ENCODE peak calls at places on chromosomes 3 and 15, in seven cellular contexts. M is ovary, F is left ventricle myocardium inferior, L is EL, Q is posterior cingulate gyrus, T is dorsolateral prefrontal cortex, H is NCI-H1105. P is an unnamed sample.

GRCh38 chr3:71858493-71859127 is 73.7 kb upstream of the PROK2 start:
- DNase-seq in M (no peak), F (no peak), L (no peak), Q (no peak), T (no peak), H (no peak), P (no peak)

GRCh38 chr15:80934761-80935221 is 54.8 kb downstream of the MESD start:
- DNase-seq in M (no peak), F (no peak), L (peak; percentile 90), Q (no peak), T (no peak), H (no peak), P (no peak)

GRCh38 chr3:43180027-43180426 is 74.1 kb upstream of the POMGNT2 start:
- DNase-seq in M (no peak), F (no peak), L (peak; percentile 93), Q (no peak), T (no peak), H (no peak), P (no peak)

GRCh38 chr3:179304605-179305004 is 18.2 kb upstream of the ZNF639 start:
- DNase-seq in M (no peak), F (no peak), L (peak; percentile 19), Q (no peak), T (no peak), H (no peak), P (no peak)

GRCh38 chr3:27080126-27080525 is 289.1 kb downstream of the NEK10 start:
- DNase-seq in M (no peak), F (no peak), L (peak; percentile 39), Q (no peak), T (no peak), H (no peak), P (no peak)

GRCh38 chr3:115806501-115806900 is 183.2 kb downstream of the GAP43 start:
- DNase-seq in M (no peak), F (no peak), L (peak; percentile 57), Q (no peak), T (no peak), H (no peak), P (no peak)

GRCh38 chr3:152402698-152403456 is 134.1 kb downstream of the MBNL1 start:
- DNase-seq in M (no peak), F (no peak), L (no peak), Q (no peak), T (no peak), H (no peak), P (no peak)

GRCh38 chr3:133944641-133945441 is 49.2 kb upstream of the RAB6B start:
- DNase-seq in M (no peak), F (peak; percentile 25), L (peak; percentile 84), Q (peak; percentile 70), T (peak; percentile 35), H (no peak), P (no peak)

GRCh38 chr3:171172070-171172469 is 145.6 kb upstream of the SLC2A2 start:
- DNase-seq in M (no peak), F (no peak), L (no peak), Q (no peak), T (no peak), H (no peak), P (no peak)

GRCh38 chr3:74546426-74546825 is 68.0 kb downstream of the CNTN3 start:
- DNase-seq in M (no peak), F (no peak), L (peak; percentile 11), Q (no peak), T (no peak), H (no peak), P (no peak)

GRCh38 chr3:104437891-104438290 is 928.8 kb upstream of the ALCAM start:
- DNase-seq in M (no peak), F (no peak), L (peak; percentile 82), Q (no peak), T (peak; percentile 41), H (no peak), P (no peak)

GRCh38 chr3:185430375-185430774 is 67.4 kb downstream of the MAP3K13 start:
- DNase-seq in M (no peak), F (no peak), L (no peak), Q (no peak), T (no peak), H (no peak), P (no peak)

GRCh38 chr3:175187586-175187985 is 328.5 kb downstream of the NAALADL2 start:
- DNase-seq in M (no peak), F (no peak), L (no peak), Q (no peak), T (no peak), H (peak; percentile 89), P (no peak)

GRCh38 chr15:69482686-69483256 is 30.2 kb downstream of the RPLP1 start:
- DNase-seq in M (no peak), F (no peak), L (no peak), Q (no peak), T (no peak), H (no peak), P (no peak)

GRCh38 chr3:61669676-61670299 is 108.4 kb downstream of the PTPRG start:
- DNase-seq in M (no peak), F (peak; percentile 34), L (no peak), Q (no peak), T (no peak), H (no peak), P (peak; percentile 56)

GRCh38 chr3:10108091-10108490 is at the start of gene FANCD2OS:
- DNase-seq in M (no peak), F (no peak), L (no peak), Q (no peak), T (no peak), H (no peak), P (no peak)

GRCh38 chr3:42819351-42819965 is 10.2 kb downstream of the ACKR2 start:
- DNase-seq in M (no peak), F (no peak), L (no peak), Q (no peak), T (no peak), H (no peak), P (no peak)

GRCh38 chr3:61903931-61904657 is 342.7 kb downstream of the PTPRG start:
- DNase-seq in M (no peak), F (peak; percentile 27), L (no peak), Q (peak; percentile 65), T (no peak), H (peak; percentile 10), P (peak; percentile 30)

GRCh38 chr15:52295421-52295991 is at the start of gene MYO5C:
- DNase-seq in M (peak; percentile 50), F (peak; percentile 80), L (peak; percentile 13), Q (peak; percentile 90), T (peak; percentile 69), H (peak; percentile 85), P (peak; percentile 53)

P was measured in gastrocnemius medialis.